ENCODE peak calls at places on chromosomes 3 and 15, in nine cellular contexts. R is RKO; Z is skeletal muscle cell; T is activated naive CD8-positive, alpha-beta T cell treated with anti-CD3 and anti-CD28 coated beads, Interleukin-2, amount 50 U/mL, for 16 hours; K is NCI-H1092; F is stimulated activated CD8-positive, alpha-beta memory T cell treated with anti-CD3 and anti-CD28 coated beads, Interleukin-4, amount 100 ng/mL, for 24 hours; G is activated CD4-positive, alpha-beta memory T cell treated with anti-CD3 and anti-CD28 coated beads for 36 hours; D is activated CD4-positive, alpha-beta T cell treated with anti-CD3 and anti-CD28 coated beads, Interleukin-2, amount 50 U/mL, for 48 hours; X is Calu3. P is an unnamed sample.

GRCh38 chr3:5251196-5251583 is 63.7 kb downstream of the EDEM1 start:
- DNase-seq in G (no peak), K (no peak), R (no peak), F (no peak), T (no peak), Z (no peak), D (no peak), X (no peak), P (no peak)

GRCh38 chr3:79233431-79234060 is 534.3 kb downstream of the ROBO1 start:
- DNase-seq in F (no peak), G (no peak), D (no peak), X (no peak), Z (no peak), T (no peak), R (no peak), K (no peak), P (no peak)

GRCh38 chr3:150733936-150734794 is 28.8 kb downstream of the SIAH2 start:
- DNase-seq in K (no peak), T (no peak), F (no peak), X (no peak), D (no peak), R (no peak), G (no peak), Z (no peak), P (no peak)

GRCh38 chr3:39290255-39290654 is 10.4 kb upstream of the CX3CR1 start:
- DNase-seq in G (no peak), Z (no peak), X (no peak), D (no peak), K (no peak), T (no peak), R (no peak), F (no peak), P (no peak)

GRCh38 chr3:182364323-182364722 is 429.0 kb upstream of the ATP11B start:
- DNase-seq in D (no peak), X (no peak), K (peak; percentile 16), G (no peak), R (no peak), F (no peak), Z (no peak), T (no peak), P (no peak)

GRCh38 chr15:65184305-65184943 is 718 bp downstream of the CLPX start:
- DNase-seq in G (peak; percentile 55), R (peak; percentile 68), F (peak; percentile 6), T (no peak), Z (no peak), D (peak; percentile 44), X (peak; percentile 67), K (no peak), P (no peak)

GRCh38 chr15:48385431-48385830 is 54.2 kb downstream of the DUT start:
- DNase-seq in T (no peak), D (no peak), F (no peak), G (no peak), K (no peak), R (no peak), X (no peak), Z (peak; percentile 94), P (no peak)

GRCh38 chr15:69976366-69976994 is 121.2 kb downstream of the TLE3 start:
- DNase-seq in Z (no peak), G (peak; percentile 75), D (peak; percentile 60), F (peak; percentile 25), R (peak; percentile 65), X (peak; percentile 51), K (no peak), T (no peak), P (no peak)

GRCh38 chr15:39589193-39589814 is 8.4 kb downstream of the THBS1 start:
- DNase-seq in X (no peak), G (no peak), F (no peak), R (no peak), Z (no peak), K (no peak), D (no peak), T (no peak), P (no peak)

GRCh38 chr3:52683611-52684010 is 2.1 kb downstream of the PBRM1 start:
- DNase-seq in F (no peak), T (no peak), X (no peak), G (no peak), D (no peak), R (no peak), Z (no peak), K (no peak), P (no peak)

GRCh38 chr15:57921371-57921770 is 144.1 kb downstream of the ALDH1A2 start:
- DNase-seq in R (no peak), G (no peak), F (no peak), D (no peak), T (no peak), Z (no peak), X (no peak), K (no peak), P (no peak)

GRCh38 chr15:24878153-24878552 is 76.6 kb upstream of the SNRPN start:
- DNase-seq in D (no peak), R (no peak), K (no peak), X (no peak), F (no peak), T (no peak), Z (no peak), G (no peak), P (no peak)

GRCh38 chr15:61364871-61365270 is 135.8 kb upstream of the RORA start:
- DNase-seq in F (no peak), D (no peak), G (no peak), T (no peak), K (no peak), Z (no peak), R (no peak), X (no peak), P (no peak)

GRCh38 chr15:44066211-44066827 is 128.8 kb downstream of the FRMD5 start:
- DNase-seq in R (peak; percentile 85), K (peak; percentile 2), T (peak; percentile 13), G (peak; percentile 70), X (peak; percentile 61), F (peak; percentile 34), D (peak; percentile 48), Z (no peak), P (peak; percentile 24)

GRCh38 chr3:147390589-147391569 is 15.5 kb downstream of the ZIC4 start:
- DNase-seq in T (no peak), Z (no peak), G (no peak), R (no peak), X (no peak), D (no peak), K (no peak), F (no peak), P (no peak)

GRCh38 chr3:69320867-69321266 is 65.0 kb downstream of the FRMD4B start:
- DNase-seq in K (no peak), Z (no peak), G (no peak), F (no peak), R (no peak), X (no peak), D (no peak), T (no peak), P (no peak)

GRCh38 chr15:98505611-98506031 is 142.7 kb upstream of the IGF1R start:
- DNase-seq in T (no peak), G (no peak), F (no peak), Z (no peak), D (no peak), X (no peak), K (no peak), R (no peak), P (no peak)

GRCh38 chr3:186002884-186003472 is 65.2 kb upstream of the TRA2B start:
- DNase-seq in Z (no peak), R (peak; percentile 44), X (peak; percentile 30), D (peak; percentile 7), T (no peak), F (no peak), G (peak; percentile 20), K (no peak), P (no peak)

GRCh38 chr15:42133356-42133755 is 23.1 kb downstream of the PLA2G4F start:
- DNase-seq in X (no peak), G (no peak), K (no peak), Z (no peak), D (no peak), R (no peak), T (no peak), F (no peak), P (no peak)

GRCh38 chr3:32229565-32229964 is 8.9 kb upstream of the CMTM8 start:
- DNase-seq in G (no peak), D (no peak), X (no peak), R (no peak), K (no peak), T (no peak), F (no peak), Z (no peak), P (no peak)

GRCh38 chr3:111762535-111762934 is 96.5 kb upstream of the PHLDB2 start:
- DNase-seq in T (no peak), X (no peak), D (no peak), G (no peak), Z (no peak), R (no peak), F (no peak), K (no peak), P (no peak)

GRCh38 chr3:194522579-194523046 is 35.8 kb upstream of the ATP13A3 start:
- DNase-seq in K (no peak), T (no peak), R (peak; percentile 37), F (no peak), X (no peak), Z (peak; percentile 29), D (no peak), G (no peak), P (no peak)

GRCh38 chr3:193605876-193606275 is 12.9 kb downstream of the OPA1 start:
- DNase-seq in R (peak; percentile 66), Z (no peak), T (peak; percentile 13), G (peak; percentile 45), X (peak; percentile 84), D (peak; percentile 32), K (no peak), F (no peak), P (peak; percentile 1)

GRCh38 chr15:90914240-90915080 is 11.4 kb downstream of the MAN2A2 start:
- DNase-seq in R (no peak), K (no peak), X (no peak), G (no peak), T (no peak), F (no peak), D (no peak), Z (no peak), P (no peak)

GRCh38 chr3:42803800-42804112 is 534 bp downstream of the HIGD1A start:
- DNase-seq in X (peak; percentile 34), T (no peak), Z (no peak), D (peak; percentile 36), F (peak; percentile 10), K (no peak), G (peak; percentile 57), R (peak; percentile 50), P (no peak)

GRCh38 chr3:69051796-69052566 is at the start of gene TMF1:
- DNase-seq in K (no peak), G (peak; percentile 99), R (peak; percentile 99), D (peak; percentile 98), T (peak; percentile 97), X (peak; percentile 96), Z (peak; percentile 97), F (peak; percentile 94), P (no peak)

GRCh38 chr3:47340866-47341265 is 40.0 kb upstream of the PTPN23 start:
- DNase-seq in G (no peak), X (no peak), R (no peak), Z (no peak), T (no peak), F (no peak), D (no peak), K (no peak), P (no peak)

GRCh38 chr3:18609184-18609583 is 184.0 kb upstream of the SATB1 start:
- DNase-seq in D (no peak), X (no peak), K (no peak), Z (no peak), R (no peak), T (no peak), G (no peak), F (no peak), P (no peak)

GRCh38 chr15:74541494-74542191 is 623 bp downstream of the ARID3B start:
- DNase-seq in K (no peak), D (peak; percentile 68), R (peak; percentile 80), Z (no peak), T (peak; percentile 45), X (peak; percentile 37), G (peak; percentile 87), F (peak; percentile 54), P (peak; percentile 14)

GRCh38 chr3:152264378-152264777 is 4.4 kb upstream of the MBNL1 start:
- DNase-seq in D (no peak), X (no peak), Z (no peak), K (no peak), F (no peak), R (no peak), G (no peak), T (no peak), P (no peak)

GRCh38 chr15:57720861-57721260 is 14.3 kb downstream of the POLR2M start:
- DNase-seq in Z (no peak), X (no peak), R (no peak), T (no peak), F (no peak), D (no peak), K (no peak), G (no peak), P (no peak)

P was measured in activated CD4-positive, CD25-positive, alpha-beta regulatory T cell.